ENCODE peak calls at places on chromosomes 7 and 10, in five cellular contexts. X is tibial nerve, D is transverse colon, E is ACHN, P is left cardiac atrium. A is an unnamed sample.

GRCh38 chr10:48523820-48524758 is 80.8 kb downstream of the ARHGAP22 start:
- DNase-seq in X (no peak), D (no peak), E (peak; percentile 35), P (no peak), A (no peak)

GRCh38 chr7:96685755-96686154 is 23.9 kb downstream of the SEM1 start:
- DNase-seq in X (no peak), D (no peak), E (no peak), P (no peak), A (no peak)

GRCh38 chr10:103241262-103242011 is 4.2 kb upstream of the RPEL1 start:
- DNase-seq in X (no peak), D (peak; percentile 92), E (peak; percentile 88), P (peak; percentile 22), A (peak; percentile 70)

GRCh38 chr10:70652761-70653657 is 19.3 kb upstream of the ADAMTS14 start:
- DNase-seq in X (peak; percentile 43), D (no peak), E (peak; percentile 27), P (peak; percentile 71), A (peak; percentile 25)

GRCh38 chr7:101125989-101126650 is 784 bp upstream of the SERPINE1 start:
- DNase-seq in X (peak; percentile 65), D (peak; percentile 23), E (no peak), P (peak; percentile 89), A (peak; percentile 71)

GRCh38 chr10:101367569-101368453 is 13.8 kb downstream of the BTRC start:
- DNase-seq in X (no peak), D (no peak), E (peak; percentile 9), P (no peak), A (no peak)

GRCh38 chr7:129872054-129872453 is 80.7 kb downstream of the UBE2H start:
- DNase-seq in X (no peak), D (no peak), E (no peak), P (no peak), A (no peak)

GRCh38 chr7:115299379-115300038 is 377.6 kb downstream of the MDFIC start:
- DNase-seq in X (no peak), D (no peak), E (no peak), P (no peak), A (no peak)

GRCh38 chr10:51386248-51386885 is 312.1 kb downstream of the PRKG1 start:
- DNase-seq in X (no peak), D (no peak), E (no peak), P (no peak), A (no peak)

GRCh38 chr10:77398558-77398957 is 239.1 kb downstream of the KCNMA1 start:
- DNase-seq in X (no peak), D (no peak), E (no peak), P (no peak), A (no peak)

GRCh38 chr7:16504019-16504418 is 22.6 kb upstream of the LRRC72 start:
- DNase-seq in X (no peak), D (no peak), E (no peak), P (no peak), A (no peak)

GRCh38 chr10:38007551-38007950 is 2.9 kb upstream of the ZNF33A start:
- DNase-seq in X (no peak), D (no peak), E (no peak), P (no peak), A (no peak)

GRCh38 chr7:99643464-99643863 is 26.7 kb downstream of the ZSCAN25 start:
- DNase-seq in X (no peak), D (no peak), E (no peak), P (no peak), A (no peak)

GRCh38 chr10:93199221-93199681 is 125.6 kb downstream of the CYP26A1 start:
- DNase-seq in X (peak; percentile 77), D (peak; percentile 74), E (peak; percentile 67), P (peak; percentile 83), A (peak; percentile 86)

GRCh38 chr7:155685070-155685790 is 40.8 kb downstream of the RBM33 start:
- DNase-seq in X (no peak), D (no peak), E (no peak), P (no peak), A (no peak)

GRCh38 chr10:117983961-117984360 is 62.8 kb downstream of the RAB11FIP2 start:
- DNase-seq in X (no peak), D (no peak), E (no peak), P (no peak), A (no peak)